ENCODE peak calls at places on chromosomes 7 and 10, in ten cellular contexts. One of them, this sample, is unnamed.

GRCh38 chr7:80795174-80795573 is 123.7 kb downstream of the SEMA3C start:
- DNase-seq in suprapubic skin: no peak
- DNase-seq in left ventricle myocardium inferior: no peak
- DNase-seq in GM06990: no peak
- DNase-seq in nephron progenitor cell: no peak
- DNase-seq in GM12864: no peak
- DNase-seq in A549: no peak
- DNase-seq in transverse colon: no peak
- DNase-seq in GM13976: no peak
- DNase-seq in CD4-positive, alpha-beta T cell: no peak
- DNase-seq in this sample: no peak

GRCh38 chr10:107728807-107729206 is 564.3 kb upstream of the SORCS1 start:
- DNase-seq in suprapubic skin: no peak
- DNase-seq in left ventricle myocardium inferior: no peak
- DNase-seq in GM06990: no peak
- DNase-seq in nephron progenitor cell: no peak
- DNase-seq in GM12864: no peak
- DNase-seq in A549: no peak
- DNase-seq in transverse colon: no peak
- DNase-seq in GM13976: no peak
- DNase-seq in CD4-positive, alpha-beta T cell: no peak
- DNase-seq in this sample: no peak

GRCh38 chr7:17302575-17303142 is 4.2 kb downstream of the AHR start:
- DNase-seq in suprapubic skin: no peak
- DNase-seq in left ventricle myocardium inferior: no peak
- DNase-seq in GM06990: peak
- DNase-seq in nephron progenitor cell: no peak
- DNase-seq in GM12864: no peak
- DNase-seq in A549: no peak
- DNase-seq in transverse colon: no peak
- DNase-seq in GM13976: no peak
- DNase-seq in CD4-positive, alpha-beta T cell: no peak
- DNase-seq in this sample: no peak

GRCh38 chr10:24255115-24255895 is 46.4 kb downstream of the KIAA1217 start:
- DNase-seq in suprapubic skin: no peak
- DNase-seq in left ventricle myocardium inferior: no peak
- DNase-seq in GM06990: no peak
- DNase-seq in nephron progenitor cell: no peak
- DNase-seq in GM12864: no peak
- DNase-seq in A549: no peak
- DNase-seq in transverse colon: no peak
- DNase-seq in GM13976: no peak
- DNase-seq in CD4-positive, alpha-beta T cell: no peak
- DNase-seq in this sample: no peak

GRCh38 chr7:80253237-80253636 is 118.6 kb downstream of the GNAI1 start:
- DNase-seq in suprapubic skin: no peak
- DNase-seq in left ventricle myocardium inferior: no peak
- DNase-seq in GM06990: no peak
- DNase-seq in nephron progenitor cell: no peak
- DNase-seq in GM12864: no peak
- DNase-seq in A549: no peak
- DNase-seq in transverse colon: no peak
- DNase-seq in GM13976: no peak
- DNase-seq in CD4-positive, alpha-beta T cell: no peak
- DNase-seq in this sample: no peak

GRCh38 chr10:48973065-48973464 is 33.4 kb upstream of the LRRC18 start:
- DNase-seq in suprapubic skin: no peak
- DNase-seq in left ventricle myocardium inferior: no peak
- DNase-seq in GM06990: no peak
- DNase-seq in nephron progenitor cell: no peak
- DNase-seq in GM12864: no peak
- DNase-seq in A549: no peak
- DNase-seq in transverse colon: no peak
- DNase-seq in GM13976: no peak
- DNase-seq in CD4-positive, alpha-beta T cell: no peak
- DNase-seq in this sample: no peak

GRCh38 chr7:28733035-28733434 is 225.1 kb downstream of the TRIL start:
- DNase-seq in suprapubic skin: no peak
- DNase-seq in left ventricle myocardium inferior: no peak
- DNase-seq in GM06990: no peak
- DNase-seq in nephron progenitor cell: no peak
- DNase-seq in GM12864: no peak
- DNase-seq in A549: no peak
- DNase-seq in transverse colon: no peak
- DNase-seq in GM13976: no peak
- DNase-seq in CD4-positive, alpha-beta T cell: no peak
- DNase-seq in this sample: no peak

GRCh38 chr7:80135306-80136104 is 874 bp downstream of the GNAI1 start:
- DNase-seq in suprapubic skin: peak
- DNase-seq in left ventricle myocardium inferior: peak
- DNase-seq in GM06990: no peak
- DNase-seq in nephron progenitor cell: peak
- DNase-seq in GM12864: no peak
- DNase-seq in A549: peak
- DNase-seq in transverse colon: peak
- DNase-seq in GM13976: peak
- DNase-seq in CD4-positive, alpha-beta T cell: peak
- DNase-seq in this sample: no peak

GRCh38 chr7:32347244-32347828 is 142.8 kb downstream of the LSM5 start:
- DNase-seq in suprapubic skin: no peak
- DNase-seq in left ventricle myocardium inferior: no peak
- DNase-seq in GM06990: no peak
- DNase-seq in nephron progenitor cell: peak
- DNase-seq in GM12864: no peak
- DNase-seq in A549: peak
- DNase-seq in transverse colon: no peak
- DNase-seq in GM13976: peak
- DNase-seq in CD4-positive, alpha-beta T cell: no peak
- DNase-seq in this sample: no peak

GRCh38 chr7:71015260-71015900 is 116.6 kb upstream of the GALNT17 start:
- DNase-seq in suprapubic skin: no peak
- DNase-seq in left ventricle myocardium inferior: peak
- DNase-seq in GM06990: no peak
- DNase-seq in nephron progenitor cell: no peak
- DNase-seq in GM12864: no peak
- DNase-seq in A549: no peak
- DNase-seq in transverse colon: peak
- DNase-seq in GM13976: no peak
- DNase-seq in CD4-positive, alpha-beta T cell: no peak
- DNase-seq in this sample: no peak

GRCh38 chr10:124091646-124092269 is 1.6 kb downstream of the CHST15 start:
- DNase-seq in suprapubic skin: no peak
- DNase-seq in left ventricle myocardium inferior: peak
- DNase-seq in GM06990: no peak
- DNase-seq in nephron progenitor cell: peak
- DNase-seq in GM12864: no peak
- DNase-seq in A549: peak
- DNase-seq in transverse colon: peak
- DNase-seq in GM13976: peak
- DNase-seq in CD4-positive, alpha-beta T cell: no peak
- DNase-seq in this sample: peak

GRCh38 chr10:84114088-84114667 is 25.1 kb upstream of the GHITM start:
- DNase-seq in suprapubic skin: no peak
- DNase-seq in left ventricle myocardium inferior: no peak
- DNase-seq in GM06990: no peak
- DNase-seq in nephron progenitor cell: no peak
- DNase-seq in GM12864: no peak
- DNase-seq in A549: no peak
- DNase-seq in transverse colon: no peak
- DNase-seq in GM13976: no peak
- DNase-seq in CD4-positive, alpha-beta T cell: no peak
- DNase-seq in this sample: no peak
- TF ChIP-seq CTCF in suprapubic skin: no peak
- TF ChIP-seq CTCF in left ventricle myocardium inferior: peak
- TF ChIP-seq CTCF in GM06990: peak
- TF ChIP-seq CTCF in nephron progenitor cell: peak
- TF ChIP-seq CTCF in GM12864: peak
- TF ChIP-seq CTCF in A549: peak
- TF ChIP-seq CTCF in transverse colon: peak
- TF ChIP-seq CTCF in GM13976: peak
- TF ChIP-seq CTCF in CD4-positive, alpha-beta T cell: no peak
- TF ChIP-seq CTCF in this sample: peak

DNA sequence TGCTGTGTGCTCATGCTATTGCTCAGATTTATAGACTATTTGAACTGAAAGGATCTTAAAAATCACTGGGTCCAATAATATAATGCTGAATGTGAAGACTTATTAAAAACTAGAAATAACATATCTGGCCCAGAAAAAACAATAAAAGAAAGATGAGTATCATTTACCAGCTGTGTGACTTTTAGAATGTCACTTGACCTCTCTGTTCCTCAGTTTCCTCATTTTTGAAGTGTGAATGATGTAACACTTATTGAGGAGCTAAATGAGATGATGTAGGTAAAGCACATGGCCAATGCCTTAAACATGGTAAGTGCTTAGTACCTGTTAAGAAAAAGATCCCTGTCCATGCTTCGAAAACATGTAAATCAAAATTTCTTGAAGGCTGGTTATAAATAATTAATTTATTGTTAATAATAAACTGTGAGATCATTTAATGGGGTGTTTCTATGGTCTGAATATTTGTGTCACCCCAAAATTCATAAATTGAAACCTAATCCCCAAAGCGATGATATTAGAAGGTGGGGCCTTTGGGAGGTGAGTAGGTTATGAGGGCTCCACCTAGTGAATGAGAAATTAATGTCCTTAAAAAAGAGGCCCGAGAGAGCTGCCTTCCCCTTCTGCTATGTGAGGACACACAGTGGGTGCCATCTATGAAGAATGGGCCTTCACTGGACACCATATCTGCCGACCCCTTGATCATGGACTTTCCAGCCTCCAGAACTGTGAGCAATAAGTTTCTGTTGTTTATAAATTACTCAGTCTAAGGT is 13.0 kb downstream of the DNTT start:
- DNase-seq in suprapubic skin: no peak
- DNase-seq in left ventricle myocardium inferior: no peak
- DNase-seq in GM06990: no peak
- DNase-seq in nephron progenitor cell: no peak
- DNase-seq in GM12864: no peak
- DNase-seq in A549: no peak
- DNase-seq in transverse colon: no peak
- DNase-seq in GM13976: no peak
- DNase-seq in CD4-positive, alpha-beta T cell: no peak
- DNase-seq in this sample: no peak
- TF ChIP-seq CTCF in suprapubic skin: no peak
- TF ChIP-seq CTCF in left ventricle myocardium inferior: no peak
- TF ChIP-seq CTCF in GM06990: peak
- TF ChIP-seq CTCF in nephron progenitor cell: no peak
- TF ChIP-seq CTCF in GM12864: peak
- TF ChIP-seq CTCF in A549: peak
- TF ChIP-seq CTCF in transverse colon: no peak
- TF ChIP-seq CTCF in GM13976: no peak
- TF ChIP-seq CTCF in CD4-positive, alpha-beta T cell: no peak
- TF ChIP-seq CTCF in this sample: no peak

DNA sequence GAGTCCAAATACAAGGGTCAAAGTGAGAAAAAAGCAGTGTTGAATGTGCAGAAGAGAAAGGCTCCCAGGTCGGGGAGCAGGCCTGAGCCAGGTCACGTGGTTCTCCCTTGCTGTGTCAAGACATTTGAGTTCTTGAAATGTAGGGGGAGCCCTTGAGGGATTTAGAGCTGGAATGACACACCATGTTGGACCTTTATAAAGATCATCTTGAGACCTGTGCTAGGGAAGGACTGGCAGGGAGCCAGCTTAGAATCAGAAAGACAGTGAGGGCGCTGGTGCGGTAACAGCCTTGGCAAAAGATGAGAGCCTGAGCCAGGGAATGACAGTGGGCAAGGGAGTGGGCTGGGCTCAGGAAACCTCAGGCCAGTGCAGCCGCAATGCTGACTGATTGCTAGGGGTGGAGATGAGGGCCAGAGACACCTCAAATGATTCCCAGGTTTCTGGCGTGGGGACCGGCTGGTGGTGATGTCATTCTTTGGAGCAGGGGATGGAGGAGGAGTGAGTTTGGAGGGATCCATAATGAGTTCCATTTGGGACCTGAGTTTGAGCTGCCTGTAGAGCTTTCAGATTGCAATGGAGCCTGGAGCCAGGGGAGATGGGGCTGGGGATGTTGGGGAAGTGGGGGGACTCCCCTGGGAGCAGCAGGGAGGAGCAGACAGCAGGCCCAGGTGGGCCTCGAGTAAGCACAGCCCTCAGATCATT is 120.2 kb downstream of the PTPN20 start:
- DNase-seq in suprapubic skin: peak
- DNase-seq in left ventricle myocardium inferior: no peak
- DNase-seq in GM06990: no peak
- DNase-seq in nephron progenitor cell: no peak
- DNase-seq in GM12864: no peak
- DNase-seq in A549: peak
- DNase-seq in transverse colon: no peak
- DNase-seq in GM13976: no peak
- DNase-seq in CD4-positive, alpha-beta T cell: peak
- DNase-seq in this sample: peak
- TF ChIP-seq CTCF in suprapubic skin: no peak
- TF ChIP-seq CTCF in left ventricle myocardium inferior: no peak
- TF ChIP-seq CTCF in GM06990: peak
- TF ChIP-seq CTCF in nephron progenitor cell: no peak
- TF ChIP-seq CTCF in GM12864: peak
- TF ChIP-seq CTCF in A549: no peak
- TF ChIP-seq CTCF in transverse colon: no peak
- TF ChIP-seq CTCF in GM13976: no peak
- TF ChIP-seq CTCF in CD4-positive, alpha-beta T cell: no peak
- TF ChIP-seq CTCF in this sample: no peak

GRCh38 chr7:11747715-11748485 is 84.1 kb downstream of the THSD7A start:
- DNase-seq in suprapubic skin: no peak
- DNase-seq in left ventricle myocardium inferior: no peak
- DNase-seq in GM06990: no peak
- DNase-seq in nephron progenitor cell: no peak
- DNase-seq in GM12864: no peak
- DNase-seq in A549: no peak
- DNase-seq in transverse colon: no peak
- DNase-seq in GM13976: no peak
- DNase-seq in CD4-positive, alpha-beta T cell: no peak
- DNase-seq in this sample: no peak

GRCh38 chr7:11749629-11750028 is 82.4 kb downstream of the THSD7A start:
- DNase-seq in suprapubic skin: no peak
- DNase-seq in left ventricle myocardium inferior: no peak
- DNase-seq in GM06990: no peak
- DNase-seq in nephron progenitor cell: no peak
- DNase-seq in GM12864: no peak
- DNase-seq in A549: no peak
- DNase-seq in transverse colon: no peak
- DNase-seq in GM13976: no peak
- DNase-seq in CD4-positive, alpha-beta T cell: no peak
- DNase-seq in this sample: no peak

GRCh38 chr7:11746591-11746990 is 85.4 kb downstream of the THSD7A start:
- DNase-seq in suprapubic skin: no peak
- DNase-seq in left ventricle myocardium inferior: no peak
- DNase-seq in GM06990: no peak
- DNase-seq in nephron progenitor cell: no peak
- DNase-seq in GM12864: no peak
- DNase-seq in A549: no peak
- DNase-seq in transverse colon: no peak
- DNase-seq in GM13976: no peak
- DNase-seq in CD4-positive, alpha-beta T cell: no peak
- DNase-seq in this sample: no peak

GRCh38 chr7:11750191-11750590 is 81.8 kb downstream of the THSD7A start:
- DNase-seq in suprapubic skin: no peak
- DNase-seq in left ventricle myocardium inferior: no peak
- DNase-seq in GM06990: no peak
- DNase-seq in nephron progenitor cell: no peak
- DNase-seq in GM12864: no peak
- DNase-seq in A549: no peak
- DNase-seq in transverse colon: no peak
- DNase-seq in GM13976: no peak
- DNase-seq in CD4-positive, alpha-beta T cell: no peak
- DNase-seq in this sample: no peak

GRCh38 chr7:11748884-11749283 is 83.1 kb downstream of the THSD7A start:
- DNase-seq in suprapubic skin: no peak
- DNase-seq in left ventricle myocardium inferior: no peak
- DNase-seq in GM06990: no peak
- DNase-seq in nephron progenitor cell: no peak
- DNase-seq in GM12864: no peak
- DNase-seq in A549: no peak
- DNase-seq in transverse colon: no peak
- DNase-seq in GM13976: no peak
- DNase-seq in CD4-positive, alpha-beta T cell: no peak
- DNase-seq in this sample: no peak
- TF ChIP-seq CTCF in suprapubic skin: no peak
- TF ChIP-seq CTCF in left ventricle myocardium inferior: no peak
- TF ChIP-seq CTCF in GM06990: no peak
- TF ChIP-seq CTCF in nephron progenitor cell: no peak
- TF ChIP-seq CTCF in GM12864: no peak
- TF ChIP-seq CTCF in A549: peak
- TF ChIP-seq CTCF in transverse colon: no peak
- TF ChIP-seq CTCF in GM13976: no peak
- TF ChIP-seq CTCF in CD4-positive, alpha-beta T cell: no peak
- TF ChIP-seq CTCF in this sample: no peak